ENCODE peak calls at places on chromosomes 11 and 22, in five cellular contexts. K is HS-27A; G is stimulated activated CD4-positive, alpha-beta T cell treated with anti-CD3 and anti-CD28 coated beads, Interleukin-1b, Interleukin-23, amount 100 ng/mL, for 1 hour; R is endodermal cell; P is ovary. X is an unnamed sample.

GRCh38 chr11:117606807-117607206 is 190.2 kb downstream of the DSCAML1 start:
- DNase-seq in K (no peak), G (no peak), R (no peak), P (no peak), X (no peak)

GRCh38 chr11:27717377-27717776 is 17.1 kb upstream of the BDNF start:
- DNase-seq in K (no peak), G (no peak), R (no peak), P (no peak), X (no peak)

GRCh38 chr11:63564056-63564784 is 1.0 kb upstream of the PLAAT2 start:
- DNase-seq in K (no peak), G (no peak), R (no peak), P (no peak), X (no peak)

GRCh38 chr22:36165161-36165560 is 4.6 kb upstream of the APOL3 start:
- DNase-seq in K (no peak), G (no peak), R (no peak), P (no peak), X (no peak)

GRCh38 chr11:75246673-75247350 is 6.2 kb downstream of the TPBGL start:
- DNase-seq in K (no peak), G (no peak), R (peak; percentile 33), P (no peak), X (no peak)

GRCh38 chr11:117560786-117561530 is 233.3 kb downstream of the CEP164 start:
- DNase-seq in K (no peak), G (no peak), R (no peak), P (no peak), X (no peak)

GRCh38 chr11:32962016-32962415 is 53.7 kb upstream of the DEPDC7 start:
- DNase-seq in K (peak; percentile 29), G (no peak), R (no peak), P (no peak), X (peak; percentile 36)

GRCh38 chr11:40280161-40281054 is 1179.0 kb downstream of the LRRC4C start:
- DNase-seq in K (no peak), G (no peak), R (no peak), P (no peak), X (no peak)

X was measured in AG10803.